ENCODE peak calls at places on chromosomes 5 and 9, in five cellular contexts. One of them, this sample, is unnamed.

GRCh38 chr9:123957731-123958130 is 27.8 kb upstream of the DENND1A start:
- DNase-seq in osteocyte: no peak
- DNase-seq in HCT116: no peak
- DNase-seq in uterus: no peak
- DNase-seq in body of pancreas: no peak
- DNase-seq in this sample: no peak

GRCh38 chr9:26263451-26263850 is 585.2 kb upstream of the TUSC1 start:
- DNase-seq in osteocyte: no peak
- DNase-seq in HCT116: no peak
- DNase-seq in uterus: no peak
- DNase-seq in body of pancreas: no peak
- DNase-seq in this sample: no peak

GRCh38 chr9:132077881-132078280 is 1.8 kb downstream of the MED27 start:
- DNase-seq in osteocyte: no peak
- DNase-seq in HCT116: no peak
- DNase-seq in uterus: no peak
- DNase-seq in body of pancreas: no peak
- DNase-seq in this sample: no peak

GRCh38 chr5:125750538-125751186 is 672.5 kb upstream of the GRAMD2B start:
- DNase-seq in osteocyte: no peak
- DNase-seq in HCT116: peak; percentile 16
- DNase-seq in uterus: no peak
- DNase-seq in body of pancreas: no peak
- DNase-seq in this sample: no peak

GRCh38 chr5:125408582-125409069 is 662.2 kb upstream of the ZNF608 start:
- DNase-seq in osteocyte: no peak
- DNase-seq in HCT116: peak; percentile 27
- DNase-seq in uterus: peak; percentile 29
- DNase-seq in body of pancreas: no peak
- DNase-seq in this sample: peak; percentile 27

GRCh38 chr9:75552941-75553340 is 337.5 kb upstream of the PCSK5 start:
- DNase-seq in osteocyte: no peak
- DNase-seq in HCT116: no peak
- DNase-seq in uterus: no peak
- DNase-seq in body of pancreas: no peak
- DNase-seq in this sample: no peak

GRCh38 chr9:105331160-105331559 is 86.7 kb downstream of the SLC44A1 start:
- DNase-seq in osteocyte: no peak
- DNase-seq in HCT116: no peak
- DNase-seq in uterus: no peak
- DNase-seq in body of pancreas: no peak
- DNase-seq in this sample: no peak

GRCh38 chr5:136080483-136081180 is 51.8 kb downstream of the TGFBI start:
- DNase-seq in osteocyte: no peak
- DNase-seq in HCT116: peak; percentile 63
- DNase-seq in uterus: peak; percentile 85
- DNase-seq in body of pancreas: peak; percentile 84
- DNase-seq in this sample: peak; percentile 87

GRCh38 chr9:130264414-130265350 is 878 bp upstream of the HMCN2 start:
- DNase-seq in osteocyte: no peak
- DNase-seq in HCT116: no peak
- DNase-seq in uterus: no peak
- DNase-seq in body of pancreas: no peak
- DNase-seq in this sample: no peak

GRCh38 chr9:118961857-118962256 is 407.4 kb downstream of the BRINP1 start:
- DNase-seq in osteocyte: no peak
- DNase-seq in HCT116: no peak
- DNase-seq in uterus: no peak
- DNase-seq in body of pancreas: no peak
- DNase-seq in this sample: no peak

GRCh38 chr5:16178745-16179372 is 732 bp downstream of the MARCHF11 start:
- DNase-seq in osteocyte: peak; percentile 92
- DNase-seq in HCT116: no peak
- DNase-seq in uterus: peak; percentile 18
- DNase-seq in body of pancreas: peak; percentile 91
- DNase-seq in this sample: peak; percentile 48

GRCh38 chr9:93183663-93184438 is at the start of gene WNK2:
- DNase-seq in osteocyte: no peak
- DNase-seq in HCT116: no peak
- DNase-seq in uterus: peak; percentile 52
- DNase-seq in body of pancreas: peak; percentile 73
- DNase-seq in this sample: peak; percentile 39

GRCh38 chr5:145976431-145977155 is 40.2 kb downstream of the SH3RF2 start:
- DNase-seq in osteocyte: no peak
- DNase-seq in HCT116: no peak
- DNase-seq in uterus: no peak
- DNase-seq in body of pancreas: peak; percentile 25
- DNase-seq in this sample: no peak

GRCh38 chr9:93505518-93506123 is 52.2 kb upstream of the FAM120AOS start:
- DNase-seq in osteocyte: no peak
- DNase-seq in HCT116: no peak
- DNase-seq in uterus: no peak
- DNase-seq in body of pancreas: no peak
- DNase-seq in this sample: no peak

GRCh38 chr9:116592926-116593325 is 94.2 kb upstream of the TRIM32 start:
- DNase-seq in osteocyte: no peak
- DNase-seq in HCT116: no peak
- DNase-seq in uterus: no peak
- DNase-seq in body of pancreas: no peak
- DNase-seq in this sample: no peak

GRCh38 chr9:79384506-79384905 is 187.3 kb upstream of the TLE4 start:
- DNase-seq in osteocyte: no peak
- DNase-seq in HCT116: no peak
- DNase-seq in uterus: no peak
- DNase-seq in body of pancreas: no peak
- DNase-seq in this sample: no peak

GRCh38 chr9:34866614-34867013 is 91.5 kb upstream of the PHF24 start:
- DNase-seq in osteocyte: no peak
- DNase-seq in HCT116: no peak
- DNase-seq in uterus: no peak
- DNase-seq in body of pancreas: no peak
- DNase-seq in this sample: no peak

GRCh38 chr9:34863426-34863825 is 94.7 kb upstream of the PHF24 start:
- DNase-seq in osteocyte: no peak
- DNase-seq in HCT116: no peak
- DNase-seq in uterus: no peak
- DNase-seq in body of pancreas: no peak
- DNase-seq in this sample: no peak

GRCh38 chr9:34869390-34869789 is 88.7 kb upstream of the PHF24 start:
- DNase-seq in osteocyte: no peak
- DNase-seq in HCT116: peak; percentile 7
- DNase-seq in uterus: no peak
- DNase-seq in body of pancreas: no peak
- DNase-seq in this sample: peak; percentile 14
- TF ChIP-seq CTCF in osteocyte: peak; percentile 36
- TF ChIP-seq CTCF in HCT116: peak; percentile 62
- TF ChIP-seq CTCF in uterus: no peak
- TF ChIP-seq CTCF in body of pancreas: no peak
- TF ChIP-seq CTCF in this sample: no peak

DNA sequence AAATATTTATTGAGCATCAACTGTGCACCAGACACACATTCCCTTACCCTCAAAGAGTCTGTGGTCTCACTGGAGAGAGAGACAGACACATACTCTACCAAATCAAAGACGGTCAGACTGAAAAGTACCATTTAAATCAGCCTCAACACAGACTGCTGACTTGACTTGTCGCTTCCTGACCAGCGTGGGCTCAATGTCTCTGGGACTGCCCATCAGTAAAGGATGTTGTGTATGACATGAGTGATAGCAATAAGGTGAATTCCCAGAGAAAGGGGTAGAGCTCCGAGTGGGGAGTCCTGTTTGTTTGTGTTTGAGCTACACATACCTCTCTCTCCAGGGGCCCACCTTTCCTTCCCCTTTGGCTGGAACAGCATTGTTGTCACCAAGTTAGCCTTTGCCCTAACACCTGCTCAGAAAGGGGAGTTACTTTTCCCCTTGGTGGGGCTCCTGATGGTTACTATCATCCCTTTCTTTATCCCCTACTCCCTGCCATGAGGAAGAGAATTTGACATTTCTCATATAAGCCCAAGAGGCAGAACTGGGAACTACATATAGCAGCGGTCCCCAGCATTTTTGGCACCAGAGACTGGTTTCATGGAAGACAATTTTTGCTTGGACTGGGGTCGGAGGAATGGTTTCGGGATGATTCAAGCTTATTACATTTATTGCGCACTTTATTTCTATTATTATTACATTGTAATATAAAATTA is 33.9 kb downstream of the NR4A3 start:
- DNase-seq in osteocyte: no peak
- DNase-seq in HCT116: no peak
- DNase-seq in uterus: no peak
- DNase-seq in body of pancreas: no peak
- DNase-seq in this sample: no peak
- TF ChIP-seq CTCF in osteocyte: no peak
- TF ChIP-seq CTCF in HCT116: no peak
- TF ChIP-seq CTCF in uterus: no peak
- TF ChIP-seq CTCF in body of pancreas: no peak
- TF ChIP-seq CTCF in this sample: no peak

GRCh38 chr5:129945779-129946270 is 41.6 kb downstream of the CHSY3 start:
- DNase-seq in osteocyte: no peak
- DNase-seq in HCT116: no peak
- DNase-seq in uterus: no peak
- DNase-seq in body of pancreas: no peak
- DNase-seq in this sample: no peak

GRCh38 chr5:129951039-129951438 is 46.8 kb downstream of the CHSY3 start:
- DNase-seq in osteocyte: no peak
- DNase-seq in HCT116: no peak
- DNase-seq in uterus: no peak
- DNase-seq in body of pancreas: no peak
- DNase-seq in this sample: no peak
- TF ChIP-seq CTCF in osteocyte: no peak
- TF ChIP-seq CTCF in HCT116: no peak
- TF ChIP-seq CTCF in uterus: no peak
- TF ChIP-seq CTCF in body of pancreas: no peak
- TF ChIP-seq CTCF in this sample: no peak

DNA sequence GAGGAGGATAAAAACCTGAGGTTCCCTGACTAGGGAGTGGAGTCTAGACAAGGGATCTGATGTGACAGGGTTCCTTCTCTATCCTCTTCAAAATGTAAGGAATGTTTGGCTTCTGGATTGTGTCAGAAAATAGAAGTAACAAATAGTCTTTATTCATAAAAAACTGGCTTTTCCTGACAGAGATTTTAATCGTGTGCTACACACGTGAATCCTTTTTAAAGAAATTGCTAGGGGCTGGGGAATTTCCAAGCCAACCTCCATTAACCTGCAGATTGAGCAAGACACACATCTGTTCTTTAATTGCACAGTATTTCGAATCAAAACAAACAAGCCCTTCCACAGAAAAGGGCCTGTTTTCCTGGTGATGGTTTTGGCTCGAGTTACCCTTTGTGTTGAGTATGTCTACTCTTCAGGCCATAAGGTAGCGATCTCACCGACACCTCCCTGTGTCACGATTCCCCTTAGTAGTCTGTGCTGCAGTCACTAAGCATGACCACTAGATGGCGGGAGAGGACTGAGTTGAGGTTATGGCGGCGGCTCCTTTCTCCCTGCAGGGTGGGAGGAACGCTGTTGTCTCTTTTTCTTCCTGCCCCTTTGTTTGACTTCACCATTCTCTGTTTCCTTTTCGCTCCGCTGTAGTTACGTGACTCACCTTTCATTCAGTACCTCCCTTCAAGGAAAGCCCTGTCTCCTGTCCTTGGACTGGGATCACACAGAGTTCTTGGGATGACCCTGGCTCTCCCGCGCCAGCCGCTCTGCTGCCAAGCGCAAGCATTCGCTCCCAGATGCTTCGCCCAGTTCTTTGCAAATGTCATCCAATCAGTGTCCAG is 137.1 kb upstream of the SLC24A2 start:
- DNase-seq in osteocyte: peak; percentile 86
- DNase-seq in HCT116: peak; percentile 56
- DNase-seq in uterus: peak; percentile 66
- DNase-seq in body of pancreas: peak; percentile 74
- DNase-seq in this sample: peak; percentile 84
- TF ChIP-seq CTCF in osteocyte: peak; percentile 99
- TF ChIP-seq CTCF in HCT116: peak; percentile 68
- TF ChIP-seq CTCF in uterus: peak; percentile 98
- TF ChIP-seq CTCF in body of pancreas: peak; percentile 96
- TF ChIP-seq CTCF in this sample: peak; percentile 95

GRCh38 chr9:893843-894420 is 52.4 kb downstream of the DMRT1 start:
- DNase-seq in osteocyte: no peak
- DNase-seq in HCT116: peak; percentile 46
- DNase-seq in uterus: peak; percentile 18
- DNase-seq in body of pancreas: peak; percentile 78
- DNase-seq in this sample: peak; percentile 85
- TF ChIP-seq CTCF in osteocyte: peak; percentile 74
- TF ChIP-seq CTCF in HCT116: peak; percentile 96
- TF ChIP-seq CTCF in uterus: peak; percentile 55
- TF ChIP-seq CTCF in body of pancreas: peak; percentile 74
- TF ChIP-seq CTCF in this sample: peak; percentile 87

GRCh38 chr5:119302916-119303897 is 52.6 kb upstream of the TNFAIP8 start:
- DNase-seq in osteocyte: no peak
- DNase-seq in HCT116: no peak
- DNase-seq in uterus: no peak
- DNase-seq in body of pancreas: no peak
- DNase-seq in this sample: no peak
- TF ChIP-seq CTCF in osteocyte: peak; percentile 25
- TF ChIP-seq CTCF in HCT116: no peak
- TF ChIP-seq CTCF in uterus: no peak
- TF ChIP-seq CTCF in body of pancreas: no peak
- TF ChIP-seq CTCF in this sample: no peak

GRCh38 chr5:133749331-133749985 is 137.1 kb upstream of the FSTL4 start:
- DNase-seq in osteocyte: peak; percentile 21
- DNase-seq in HCT116: no peak
- DNase-seq in uterus: no peak
- DNase-seq in body of pancreas: no peak
- DNase-seq in this sample: peak; percentile 9

GRCh38 chr5:133750356-133750755 is 138.0 kb upstream of the FSTL4 start:
- DNase-seq in osteocyte: peak; percentile 81
- DNase-seq in HCT116: no peak
- DNase-seq in uterus: no peak
- DNase-seq in body of pancreas: no peak
- DNase-seq in this sample: no peak

GRCh38 chr5:133744909-133745308 is 132.6 kb upstream of the FSTL4 start:
- DNase-seq in osteocyte: no peak
- DNase-seq in HCT116: no peak
- DNase-seq in uterus: no peak
- DNase-seq in body of pancreas: no peak
- DNase-seq in this sample: no peak

GRCh38 chr5:133744030-133744645 is 131.8 kb upstream of the FSTL4 start:
- DNase-seq in osteocyte: no peak
- DNase-seq in HCT116: no peak
- DNase-seq in uterus: no peak
- DNase-seq in body of pancreas: no peak
- DNase-seq in this sample: peak; percentile 13

GRCh38 chr5:133746834-133747233 is 134.5 kb upstream of the FSTL4 start:
- DNase-seq in osteocyte: no peak
- DNase-seq in HCT116: peak; percentile 21
- DNase-seq in uterus: no peak
- DNase-seq in body of pancreas: no peak
- DNase-seq in this sample: peak; percentile 52
- TF ChIP-seq CTCF in osteocyte: no peak
- TF ChIP-seq CTCF in HCT116: no peak
- TF ChIP-seq CTCF in uterus: no peak
- TF ChIP-seq CTCF in body of pancreas: no peak
- TF ChIP-seq CTCF in this sample: peak; percentile 58